ENCODE peak calls at places on chromosomes 1 and 21, in four cellular contexts. H is SK-N-SH, P is K562, Q is GM12878. M is an unnamed sample.

GRCh38 chr21:45558044-45558721 is 15.9 kb upstream of the SLC19A1 start:
- DNase-seq in H (no peak), P (no peak), Q (no peak), M (no peak)

GRCh38 chr1:62286778-62287224 is 32.4 kb downstream of the KANK4 start:
- DNase-seq in H (no peak), P (no peak), Q (no peak), M (peak)

GRCh38 chr1:20496241-20496661 is 10.2 kb upstream of the CAMK2N1 start:
- DNase-seq in H (peak), P (no peak), Q (no peak), M (peak)

GRCh38 chr1:197180252-197180878 is 33.9 kb upstream of the ASPM start:
- DNase-seq in H (peak), P (peak), Q (no peak), M (peak)

GRCh38 chr1:217734973-217735372 is 103.8 kb downstream of the SPATA17 start:
- DNase-seq in H (no peak), P (no peak), Q (no peak), M (no peak)

GRCh38 chr1:43536196-43536863 is 5.6 kb downstream of the PTPRF start:
- DNase-seq in H (no peak), P (no peak), Q (no peak), M (no peak)

GRCh38 chr1:5901150-5901549 is 91.1 kb downstream of the NPHP4 start:
- DNase-seq in H (no peak), P (no peak), Q (no peak), M (no peak)

GRCh38 chr1:236168716-236169429 is 26.5 kb downstream of the GPR137B start:
- DNase-seq in H (no peak), P (no peak), Q (no peak), M (peak)

GRCh38 chr1:194862129-194862528 is 1675.7 kb upstream of the B3GALT2 start:
- DNase-seq in H (no peak), P (no peak), Q (no peak), M (no peak)

GRCh38 chr1:87478231-87478630 is 149.6 kb downstream of the LMO4 start:
- DNase-seq in H (no peak), P (no peak), Q (no peak), M (no peak)

GRCh38 chr1:179821524-179821923 is 56.1 kb downstream of the TOR1AIP2 start:
- DNase-seq in H (no peak), P (no peak), Q (no peak), M (no peak)

GRCh38 chr1:92992877-92993276 is 31.6 kb upstream of the DIPK1A start:
- DNase-seq in H (no peak), P (no peak), Q (no peak), M (no peak)

GRCh38 chr1:92995420-92996130 is 34.3 kb upstream of the DIPK1A start:
- DNase-seq in H (no peak), P (no peak), Q (no peak), M (no peak)

GRCh38 chr1:92996131-92996463 is 34.8 kb upstream of the DIPK1A start:
- DNase-seq in H (no peak), P (no peak), Q (no peak), M (no peak)

GRCh38 chr1:92993581-92993980 is 32.3 kb upstream of the DIPK1A start:
- DNase-seq in H (no peak), P (no peak), Q (no peak), M (no peak)

DNA sequence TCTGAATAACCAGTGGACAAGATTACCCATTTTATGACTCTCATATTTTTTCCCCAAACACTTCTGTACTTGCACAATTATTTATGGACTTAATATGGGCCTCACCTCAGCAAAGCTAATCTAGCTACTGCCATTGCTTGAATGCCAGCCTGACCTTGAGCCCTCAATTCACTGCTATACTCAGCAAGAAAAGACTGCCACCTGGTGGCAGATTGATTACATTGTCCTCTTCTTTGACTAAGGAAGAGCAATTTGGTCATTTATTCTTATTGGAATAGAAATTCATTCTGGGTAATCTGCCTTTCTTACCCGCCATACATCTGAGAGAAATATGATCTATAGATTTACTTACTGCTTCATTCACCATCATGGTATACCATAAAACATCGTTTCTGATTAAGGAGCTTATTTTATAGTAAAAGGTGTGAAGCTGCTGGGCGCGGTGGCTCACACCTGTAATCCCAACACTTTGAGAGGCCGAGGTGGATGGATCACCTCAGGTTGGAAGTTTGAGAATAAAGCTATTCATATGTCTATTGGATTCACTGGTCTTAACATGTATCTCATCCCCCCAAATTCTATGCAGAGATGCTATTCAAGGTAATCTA is 32.9 kb upstream of the DIPK1A start:
- DNase-seq in H (peak), P (peak), Q (no peak), M (peak)
- TF ChIP-seq TAF1 in H (no peak), P (no peak), Q (no peak), M (no peak)

GRCh38 chr21:44484498-44485253 is 29.4 kb downstream of the LRRC3 start:
- DNase-seq in H (peak), P (no peak), Q (no peak), M (peak)
- TF ChIP-seq REST in H (no peak), P (no peak), Q (no peak), M (no peak)

GRCh38 chr1:230067871-230068814 is 1.1 kb downstream of the GALNT2 start:
- DNase-seq in H (peak), P (peak), Q (no peak), M (no peak)

GRCh38 chr1:230067441-230067870 is 418 bp downstream of the GALNT2 start:
- DNase-seq in H (peak), P (peak), Q (no peak), M (peak)

GRCh38 chr1:230070321-230071208 is 3.5 kb downstream of the GALNT2 start:
- DNase-seq in H (no peak), P (no peak), Q (no peak), M (no peak)

GRCh38 chr1:230069813-230070212 is 2.8 kb downstream of the GALNT2 start:
- DNase-seq in H (no peak), P (no peak), Q (no peak), M (no peak)

GRCh38 chr1:230068952-230069684 is 2.1 kb downstream of the GALNT2 start:
- DNase-seq in H (peak), P (no peak), Q (no peak), M (no peak)
- TF ChIP-seq TAF1 in H (no peak), P (no peak), Q (no peak), M (no peak)

DNA sequence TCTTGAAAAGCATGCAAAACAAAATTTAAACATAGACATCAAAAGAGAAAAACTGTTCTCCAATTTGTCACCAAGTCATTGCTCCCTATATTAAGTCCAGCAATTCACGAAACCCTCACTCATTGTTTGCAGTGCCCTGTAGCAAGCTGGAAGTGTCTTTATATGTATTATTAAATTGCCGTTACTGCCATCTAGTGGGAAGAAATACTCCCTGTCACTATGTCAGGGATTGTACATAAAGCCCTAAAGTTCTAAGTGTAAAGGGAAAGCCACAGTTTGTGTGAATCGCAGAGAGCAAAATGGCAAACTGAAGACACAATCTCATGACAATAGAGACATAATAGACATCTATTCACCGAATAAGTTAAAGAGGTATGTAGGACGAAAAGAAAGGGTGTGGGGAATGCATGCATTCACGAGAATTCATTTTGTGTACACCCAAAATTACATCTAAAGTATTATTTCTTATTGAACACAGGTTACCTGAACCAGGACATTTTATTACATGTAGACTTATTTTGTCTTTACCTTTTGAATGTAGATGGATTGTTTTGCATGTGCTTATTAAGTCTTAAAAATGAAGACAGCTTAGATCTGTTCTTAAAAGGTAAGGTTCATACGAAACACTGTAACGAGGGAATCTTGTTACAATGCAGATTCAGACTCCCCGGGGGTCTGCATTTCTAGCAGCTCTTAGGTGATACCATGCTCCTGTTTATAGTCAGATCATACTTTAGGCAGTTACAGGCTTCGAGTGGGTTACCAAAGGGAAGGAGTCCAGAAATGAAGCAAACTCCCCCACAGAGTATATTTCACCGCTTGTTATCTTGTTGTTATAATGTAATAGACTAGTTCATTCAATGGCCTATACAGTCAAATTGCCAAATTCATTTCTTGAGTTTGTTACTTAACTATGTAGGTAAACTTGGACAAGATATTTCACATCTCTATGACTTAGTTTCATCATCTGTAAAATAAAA is 600.8 kb downstream of the USP25 start:
- DNase-seq in H (peak), P (no peak), Q (no peak), M (peak)
- TF ChIP-seq REST in H (no peak), P (no peak), Q (no peak), M (no peak)

GRCh38 chr1:185973645-185974044 is 239.5 kb downstream of the HMCN1 start:
- DNase-seq in H (no peak), P (no peak), Q (no peak), M (no peak)
- TF ChIP-seq TAF1 in H (no peak), P (no peak), Q (no peak), M (no peak)

DNA sequence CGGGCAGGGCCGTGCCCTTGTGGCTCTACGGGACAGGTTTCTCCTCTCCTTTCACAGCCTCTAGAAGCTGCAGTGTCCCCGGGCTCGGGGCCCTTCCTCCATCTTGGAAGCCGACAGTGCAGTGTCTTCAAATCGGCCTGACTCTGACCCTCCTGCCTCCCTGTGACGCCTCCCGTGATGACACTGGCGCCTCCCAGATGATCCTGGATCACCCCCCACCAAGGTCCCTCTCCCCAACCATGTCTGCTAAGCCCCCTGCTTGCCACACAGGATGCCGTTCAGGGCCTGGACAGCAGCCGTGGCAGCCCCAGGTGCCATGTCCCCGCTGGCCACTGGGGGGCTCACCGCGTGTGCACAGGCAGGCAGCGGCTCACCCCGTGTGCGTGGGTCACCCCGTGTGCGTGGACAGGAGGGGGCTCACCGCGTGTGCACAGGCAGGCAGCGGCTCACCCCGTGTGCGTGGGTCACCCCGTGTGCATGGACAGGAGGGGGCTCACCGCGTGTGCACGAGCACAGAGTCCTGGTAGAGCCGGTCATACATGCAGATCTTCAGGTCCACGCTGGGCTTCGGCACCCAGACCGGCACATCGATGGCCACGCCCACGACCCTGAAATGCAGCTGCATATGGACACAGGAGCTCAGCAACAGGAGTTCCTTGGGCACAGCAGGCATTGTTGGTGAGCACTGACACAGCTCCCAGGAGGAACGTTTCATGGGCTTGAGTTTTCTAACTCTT is 24.9 kb upstream of the TMEM52 start:
- DNase-seq in H (peak), P (peak), Q (no peak), M (peak)
- TF ChIP-seq REST in H (peak), P (peak), Q (peak), M (peak)

DNA sequence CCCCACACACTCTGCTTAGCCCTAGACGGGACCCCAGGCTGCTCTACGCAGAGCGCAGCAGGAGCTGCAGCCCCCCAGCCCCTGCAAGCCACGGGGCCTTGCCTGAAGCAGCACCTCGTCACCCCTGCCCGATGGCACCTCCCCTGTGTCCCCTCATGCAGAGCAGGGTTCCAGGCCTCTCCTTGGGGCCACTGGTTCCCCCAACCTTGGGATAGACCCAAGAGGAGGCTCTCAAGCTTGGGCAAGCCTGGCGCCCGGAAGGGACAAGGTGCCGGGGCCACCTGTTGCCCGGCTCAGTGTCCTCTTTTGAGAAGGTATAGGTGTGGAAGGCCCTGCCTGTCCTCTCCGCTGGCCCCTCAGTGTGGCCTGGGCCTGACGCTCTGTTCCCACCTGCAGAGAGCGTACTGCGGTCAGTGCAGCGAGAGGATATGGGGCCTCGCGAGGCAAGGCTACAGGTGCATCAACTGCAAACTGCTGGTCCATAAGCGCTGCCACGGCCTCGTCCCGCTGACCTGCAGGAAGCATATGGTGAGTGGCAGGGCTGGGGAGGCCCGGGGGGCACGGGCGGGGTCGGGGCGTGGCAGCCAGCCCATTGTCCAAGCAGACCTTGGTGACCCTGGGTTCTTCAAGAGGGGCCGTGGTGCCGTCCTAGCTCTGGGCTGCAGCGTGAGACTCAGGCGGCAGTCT is 50.6 kb downstream of the FAAP20 start:
- DNase-seq in H (no peak), P (no peak), Q (no peak), M (no peak)
- TF ChIP-seq TAF1 in H (no peak), P (no peak), Q (no peak), M (no peak)

GRCh38 chr1:226370144-226370923 is 37.6 kb downstream of the PARP1 start:
- DNase-seq in H (no peak), P (no peak), Q (no peak), M (no peak)

GRCh38 chr1:226372885-226373284 is 35.0 kb downstream of the PARP1 start:
- DNase-seq in H (no peak), P (no peak), Q (no peak), M (no peak)

GRCh38 chr1:226373376-226373775 is 34.5 kb downstream of the PARP1 start:
- DNase-seq in H (no peak), P (no peak), Q (no peak), M (no peak)

GRCh38 chr1:226371049-226371694 is 36.7 kb downstream of the PARP1 start:
- DNase-seq in H (no peak), P (no peak), Q (no peak), M (no peak)

DNA sequence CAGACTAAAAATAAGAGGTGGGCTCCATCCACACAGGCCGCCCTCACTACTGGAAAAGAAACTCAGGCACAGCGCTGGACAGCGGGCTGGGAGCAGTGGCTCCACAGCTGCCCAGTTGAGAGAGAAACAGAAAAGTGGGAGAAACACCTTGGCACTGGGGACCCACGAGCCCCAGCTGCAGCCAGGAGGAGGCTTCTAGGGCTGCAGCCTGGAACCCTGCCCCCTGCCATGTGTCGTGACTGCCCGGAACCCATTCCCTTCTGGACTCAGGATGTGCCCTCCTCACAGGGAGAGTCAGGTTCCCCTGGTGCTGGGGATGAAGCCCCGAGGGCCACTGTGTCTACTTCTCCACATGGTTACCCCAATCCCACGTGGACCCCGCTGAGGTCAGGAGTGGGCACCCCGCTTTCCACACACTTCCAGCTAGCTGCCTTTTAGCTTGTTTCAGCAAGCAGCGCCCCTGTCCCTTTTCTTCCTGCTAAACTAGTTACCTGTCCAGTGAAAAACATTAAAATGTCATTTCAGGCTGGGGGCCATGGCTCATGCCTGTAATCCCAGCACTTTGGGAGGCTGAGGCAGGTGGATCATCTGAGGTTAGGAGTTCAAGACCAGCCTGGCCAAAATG is 35.9 kb downstream of the PARP1 start:
- DNase-seq in H (no peak), P (no peak), Q (no peak), M (no peak)
- TF ChIP-seq REST in H (no peak), P (no peak), Q (no peak), M (no peak)

M was measured in HepG2.